ENCODE peak calls at places on chromosomes 2 and 18, in seven cellular contexts. Q is ascending aorta, J is SJSA1, E is EL, S is GM23248, P is cardiac muscle cell, U is amniotic stem cell. D is an unnamed sample.
A peak's percentile ranks its signal among the peaks of the same experiment; 100 is the strongest.

GRCh38 chr2:160652236-160652635 is 158.6 kb upstream of the RBMS1 start:
- DNase-seq in Q (peak; percentile 14), J (no peak), E (no peak), S (peak; percentile 34), P (peak; percentile 68), U (no peak), D (peak; percentile 23)

GRCh38 chr18:76465630-76466409 is 29.2 kb downstream of the ZNF516 start:
- DNase-seq in Q (no peak), J (no peak), E (no peak), S (no peak), P (no peak), U (no peak), D (peak; percentile 42)

GRCh38 chr2:12879649-12880048 is 162.9 kb downstream of the TRIB2 start:
- DNase-seq in Q (no peak), J (no peak), E (no peak), S (no peak), P (no peak), U (no peak), D (no peak)

GRCh38 chr2:215218587-215219577 is 80.5 kb upstream of the ABCA12 start:
- DNase-seq in Q (no peak), J (no peak), E (peak; percentile 25), S (no peak), P (peak; percentile 71), U (no peak), D (no peak)

GRCh38 chr18:78587096-78587495 is 392.5 kb upstream of the SALL3 start:
- DNase-seq in Q (no peak), J (no peak), E (no peak), S (no peak), P (no peak), U (no peak), D (no peak)

GRCh38 chr2:215269397-215270117 is 42.3 kb upstream of the ATIC start:
- DNase-seq in Q (no peak), J (peak; percentile 65), E (peak; percentile 80), S (peak; percentile 80), P (peak; percentile 90), U (peak; percentile 74), D (peak; percentile 89)

GRCh38 chr2:216727346-216728122 is 32.2 kb upstream of the IGFBP5 start:
- DNase-seq in Q (no peak), J (no peak), E (no peak), S (peak; percentile 11), P (no peak), U (no peak), D (no peak)

GRCh38 chr2:74576830-74577229 is 22.3 kb downstream of the DOK1 start:
- DNase-seq in Q (no peak), J (no peak), E (peak; percentile 80), S (peak; percentile 95), P (peak; percentile 88), U (no peak), D (peak; percentile 75)

GRCh38 chr2:118190365-118190916 is 102.2 kb downstream of the INSIG2 start:
- DNase-seq in Q (no peak), J (no peak), E (no peak), S (peak; percentile 30), P (no peak), U (no peak), D (peak; percentile 57)

GRCh38 chr2:237673130-237673921 is 45.9 kb downstream of the LRRFIP1 start:
- DNase-seq in Q (no peak), J (peak; percentile 69), E (no peak), S (peak; percentile 91), P (peak; percentile 56), U (no peak), D (peak; percentile 65)

GRCh38 chr2:8893474-8893873 is 56.1 kb upstream of the KIDINS220 start:
- DNase-seq in Q (no peak), J (no peak), E (no peak), S (no peak), P (no peak), U (no peak), D (peak; percentile 5)

D was measured in osteoblast.